ENCODE peak calls at places on chromosomes 7 and 10, in eight cellular contexts. A, N, C, P, V, K, G and U are unnamed samples.
A peak's percentile ranks its signal among the peaks of the same experiment; 100 is the strongest.

GRCh38 chr7:116762951-116763350 is 91.0 kb downstream of the MET start:
- DNase-seq in G (no peak), A (no peak), P (no peak), C (no peak), K (no peak), V (no peak), N (no peak), U (no peak)

GRCh38 chr7:132080967-132081668 is 495.2 kb downstream of the PLXNA4 start:
- DNase-seq in N (no peak), C (peak; percentile 85), V (no peak), K (no peak), G (peak; percentile 60), A (peak; percentile 23), P (peak; percentile 80), U (no peak)

GRCh38 chr10:48627984-48628609 is 23.2 kb upstream of the ARHGAP22 start:
- DNase-seq in P (no peak), V (no peak), A (no peak), K (no peak), C (peak; percentile 59), N (no peak), G (no peak), U (no peak)

GRCh38 chr10:130742936-130743675 is 568.4 kb downstream of the TCERG1L start:
- DNase-seq in N (peak; percentile 19), K (no peak), V (no peak), C (peak; percentile 68), P (peak; percentile 26), G (no peak), A (no peak), U (no peak)

GRCh38 chr7:90958669-90959068 is 305.6 kb upstream of the FZD1 start:
- DNase-seq in C (no peak), A (no peak), G (no peak), N (no peak), K (no peak), P (no peak), V (no peak), U (no peak)

GRCh38 chr10:102540023-102540422 is 36.3 kb downstream of the SUFU start:
- DNase-seq in P (no peak), N (no peak), K (no peak), G (no peak), A (no peak), C (no peak), V (no peak), U (no peak)

GRCh38 chr7:665751-666453 is 60.6 kb upstream of the DNAAF5 start:
- DNase-seq in P (peak; percentile 86), N (peak; percentile 58), A (peak; percentile 59), K (peak; percentile 46), V (peak; percentile 54), G (no peak), C (no peak), U (no peak)

GRCh38 chr7:80439894-80440811 is 71.7 kb downstream of the GNAT3 start:
- DNase-seq in N (no peak), G (peak; percentile 15), V (no peak), K (no peak), P (no peak), A (no peak), C (no peak), U (no peak)

GRCh38 chr7:121800916-121801675 is 71.9 kb upstream of the PTPRZ1 start:
- DNase-seq in G (no peak), P (no peak), V (no peak), N (no peak), K (no peak), A (no peak), C (no peak), U (no peak)

GRCh38 chr7:90455163-90456030 is 14.0 kb upstream of the PTTG1IP2 start:
- DNase-seq in C (no peak), G (peak; percentile 69), P (no peak), K (no peak), V (no peak), N (no peak), A (no peak), U (no peak)

GRCh38 chr10:7258948-7259523 is 151.8 kb downstream of the SFMBT2 start:
- DNase-seq in K (no peak), C (no peak), P (no peak), A (no peak), G (no peak), V (no peak), N (no peak), U (no peak)

GRCh38 chr10:88995156-88995876 is 4.7 kb downstream of the FAS start:
- DNase-seq in K (no peak), A (no peak), N (no peak), G (no peak), C (no peak), V (no peak), P (no peak), U (no peak)

GRCh38 chr7:80785961-80786360 is 132.9 kb downstream of the SEMA3C start:
- DNase-seq in G (no peak), V (no peak), C (no peak), K (no peak), N (no peak), A (no peak), P (no peak), U (no peak)

GRCh38 chr10:133403359-133403758 is 9.4 kb downstream of the MTG1 start:
- DNase-seq in C (no peak), P (no peak), V (no peak), N (no peak), G (no peak), A (no peak), K (no peak), U (no peak)

GRCh38 chr10:4351723-4352565 is 474.1 kb upstream of the AKR1E2 start:
- DNase-seq in C (no peak), V (no peak), G (no peak), K (no peak), P (no peak), A (no peak), N (no peak), U (no peak)

GRCh38 chr7:14092376-14092775 is 102.9 kb upstream of the ETV1 start:
- DNase-seq in C (no peak), K (no peak), A (no peak), N (no peak), P (no peak), V (no peak), G (no peak), U (no peak)

GRCh38 chr10:99412100-99412499 is 18.3 kb downstream of the GOT1 start:
- DNase-seq in N (no peak), A (no peak), K (no peak), V (no peak), G (no peak), P (no peak), C (no peak), U (no peak)

GRCh38 chr10:32386623-32387022 is 39.7 kb upstream of the EPC1 start:
- DNase-seq in P (no peak), C (no peak), G (no peak), V (no peak), A (no peak), K (no peak), N (no peak), U (no peak)

GRCh38 chr10:60207894-60208293 is 181.8 kb downstream of the ANK3 start:
- DNase-seq in K (no peak), N (no peak), G (no peak), C (no peak), V (no peak), A (no peak), P (no peak), U (no peak)

GRCh38 chr7:66211429-66211828 is 6.3 kb downstream of the TPST1 start:
- DNase-seq in V (no peak), K (no peak), C (peak; percentile 59), P (no peak), A (no peak), G (no peak), N (no peak), U (no peak)

GRCh38 chr10:110725809-110726641 is 81.9 kb downstream of the RBM20 start:
- DNase-seq in G (no peak), P (no peak), N (no peak), A (no peak), V (no peak), K (no peak), C (peak; percentile 64), U (no peak)

GRCh38 chr10:90288403-90288933 is 569.4 kb downstream of the HTR7 start:
- DNase-seq in N (no peak), V (no peak), P (no peak), A (no peak), G (no peak), K (no peak), C (no peak), U (no peak)
- TF ChIP-seq CTCF in N (no peak), V (no peak), P (no peak), A (no peak), G (no peak), K (peak; percentile 39), C (no peak), U (no peak)

GRCh38 chr7:105650382-105650729 is 69.1 kb upstream of the EFCAB10 start:
- DNase-seq in G (no peak), P (peak; percentile 12), K (no peak), C (no peak), A (no peak), V (no peak), N (no peak), U (no peak)

GRCh38 chr7:105648561-105649401 is 67.5 kb upstream of the EFCAB10 start:
- DNase-seq in G (no peak), V (no peak), C (no peak), A (no peak), N (no peak), K (no peak), P (peak; percentile 46), U (no peak)

GRCh38 chr7:105644937-105645336 is 63.6 kb upstream of the EFCAB10 start:
- DNase-seq in N (no peak), P (no peak), C (no peak), A (no peak), V (no peak), K (no peak), G (no peak), U (no peak)

GRCh38 chr7:105649727-105650381 is 68.6 kb upstream of the EFCAB10 start:
- DNase-seq in P (peak; percentile 14), V (no peak), G (no peak), K (no peak), N (no peak), C (no peak), A (no peak), U (no peak)

GRCh38 chr7:105647591-105647990 is 66.3 kb upstream of the EFCAB10 start:
- DNase-seq in G (no peak), N (no peak), K (no peak), C (no peak), P (peak; percentile 53), A (no peak), V (no peak), U (no peak)
- TF ChIP-seq CTCF in G (no peak), N (no peak), K (no peak), C (no peak), P (no peak), A (no peak), V (no peak), U (no peak)

DNA sequence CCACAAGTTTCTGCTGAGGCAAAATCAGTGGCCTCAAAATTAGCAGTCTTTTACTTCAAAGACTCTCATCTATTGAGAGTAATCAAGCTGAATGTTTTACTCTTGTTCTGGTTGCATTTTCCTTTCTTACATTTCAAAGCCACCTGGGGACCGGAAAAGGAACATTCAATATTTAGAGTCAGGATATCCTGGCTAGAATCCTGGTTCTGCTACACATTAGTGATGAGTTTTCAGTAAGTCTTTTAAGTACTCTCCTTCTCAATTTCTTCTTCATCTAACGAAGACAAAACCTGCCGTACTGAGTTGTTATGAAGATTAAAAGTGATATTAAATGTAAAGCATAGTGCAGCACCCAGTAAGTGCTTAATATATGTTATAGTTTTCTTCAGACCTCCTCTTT is 52.4 kb downstream of the LAMB4 start:
- DNase-seq in N (no peak), A (no peak), C (no peak), V (no peak), P (no peak), K (no peak), G (no peak), U (no peak)
- TF ChIP-seq CTCF in N (no peak), A (no peak), C (no peak), V (no peak), P (no peak), K (no peak), G (no peak), U (no peak)

GRCh38 chr10:101301111-101301731 is 52.7 kb upstream of the BTRC start:
- DNase-seq in C (no peak), G (no peak), K (peak; percentile 34), V (no peak), A (no peak), N (peak; percentile 80), P (no peak), U (no peak)
- TF ChIP-seq CTCF in C (no peak), G (no peak), K (peak; percentile 58), V (peak; percentile 68), A (no peak), N (peak; percentile 20), P (no peak), U (peak; percentile 56)